ENCODE peak calls at places on chromosomes 7 and 10, in eight cellular contexts. One of them, this sample, is unnamed.

GRCh38 chr7:19061331-19061730 is 56.1 kb downstream of the TWIST1 start:
- DNase-seq in RKO: no peak
- DNase-seq in activated naive CD4-positive, alpha-beta T cell treated with anti-CD3 and anti-CD28 coated beads, Interleukin-2, amount 10 ng/mL, durations not matched to agents 7 days and 5 days: no peak
- DNase-seq in endothelial cell: no peak
- DNase-seq in stimulated activated naive CD4-positive, alpha-beta T cell: no peak
- DNase-seq in HFF-Myc: no peak
- DNase-seq in anterior cingulate cortex: no peak
- DNase-seq in BJ: no peak
- DNase-seq in this sample: no peak

GRCh38 chr7:138949421-138950088 is 31.6 kb downstream of the KIAA1549 start:
- DNase-seq in RKO: no peak
- DNase-seq in activated naive CD4-positive, alpha-beta T cell treated with anti-CD3 and anti-CD28 coated beads, Interleukin-2, amount 10 ng/mL, durations not matched to agents 7 days and 5 days: no peak
- DNase-seq in endothelial cell: no peak
- DNase-seq in stimulated activated naive CD4-positive, alpha-beta T cell: no peak
- DNase-seq in HFF-Myc: no peak
- DNase-seq in anterior cingulate cortex: no peak
- DNase-seq in BJ: no peak
- DNase-seq in this sample: no peak

GRCh38 chr7:69388462-69389137 is 209.7 kb upstream of the AUTS2 start:
- DNase-seq in RKO: no peak
- DNase-seq in activated naive CD4-positive, alpha-beta T cell treated with anti-CD3 and anti-CD28 coated beads, Interleukin-2, amount 10 ng/mL, durations not matched to agents 7 days and 5 days: no peak
- DNase-seq in endothelial cell: no peak
- DNase-seq in stimulated activated naive CD4-positive, alpha-beta T cell: no peak
- DNase-seq in HFF-Myc: no peak
- DNase-seq in anterior cingulate cortex: no peak
- DNase-seq in BJ: no peak
- DNase-seq in this sample: no peak

GRCh38 chr10:76001019-76001418 is 569.6 kb downstream of the LRMDA start:
- DNase-seq in RKO: no peak
- DNase-seq in activated naive CD4-positive, alpha-beta T cell treated with anti-CD3 and anti-CD28 coated beads, Interleukin-2, amount 10 ng/mL, durations not matched to agents 7 days and 5 days: no peak
- DNase-seq in endothelial cell: no peak
- DNase-seq in stimulated activated naive CD4-positive, alpha-beta T cell: no peak
- DNase-seq in HFF-Myc: no peak
- DNase-seq in anterior cingulate cortex: no peak
- DNase-seq in BJ: no peak
- DNase-seq in this sample: no peak

GRCh38 chr10:104589431-104589830 is 51.7 kb upstream of the SORCS3 start:
- DNase-seq in RKO: no peak
- DNase-seq in activated naive CD4-positive, alpha-beta T cell treated with anti-CD3 and anti-CD28 coated beads, Interleukin-2, amount 10 ng/mL, durations not matched to agents 7 days and 5 days: no peak
- DNase-seq in endothelial cell: no peak
- DNase-seq in stimulated activated naive CD4-positive, alpha-beta T cell: no peak
- DNase-seq in HFF-Myc: no peak
- DNase-seq in anterior cingulate cortex: no peak
- DNase-seq in BJ: no peak
- DNase-seq in this sample: no peak

GRCh38 chr10:52409928-52410327 is 95.8 kb downstream of the DKK1 start:
- DNase-seq in RKO: no peak
- DNase-seq in activated naive CD4-positive, alpha-beta T cell treated with anti-CD3 and anti-CD28 coated beads, Interleukin-2, amount 10 ng/mL, durations not matched to agents 7 days and 5 days: no peak
- DNase-seq in endothelial cell: no peak
- DNase-seq in stimulated activated naive CD4-positive, alpha-beta T cell: no peak
- DNase-seq in HFF-Myc: no peak
- DNase-seq in anterior cingulate cortex: no peak
- DNase-seq in BJ: no peak
- DNase-seq in this sample: no peak

GRCh38 chr10:24351883-24352778 is 143.2 kb downstream of the KIAA1217 start:
- DNase-seq in RKO: no peak
- DNase-seq in activated naive CD4-positive, alpha-beta T cell treated with anti-CD3 and anti-CD28 coated beads, Interleukin-2, amount 10 ng/mL, durations not matched to agents 7 days and 5 days: no peak
- DNase-seq in endothelial cell: no peak
- DNase-seq in stimulated activated naive CD4-positive, alpha-beta T cell: no peak
- DNase-seq in HFF-Myc: no peak
- DNase-seq in anterior cingulate cortex: no peak
- DNase-seq in BJ: no peak
- DNase-seq in this sample: no peak

GRCh38 chr7:1758859-1759521 is 88.9 kb downstream of the ELFN1 start:
- DNase-seq in RKO: no peak
- DNase-seq in activated naive CD4-positive, alpha-beta T cell treated with anti-CD3 and anti-CD28 coated beads, Interleukin-2, amount 10 ng/mL, durations not matched to agents 7 days and 5 days: no peak
- DNase-seq in endothelial cell: no peak
- DNase-seq in stimulated activated naive CD4-positive, alpha-beta T cell: no peak
- DNase-seq in HFF-Myc: no peak
- DNase-seq in anterior cingulate cortex: peak
- DNase-seq in BJ: no peak
- DNase-seq in this sample: no peak

GRCh38 chr10:17386616-17387075 is 67.7 kb downstream of the ST8SIA6 start:
- DNase-seq in RKO: no peak
- DNase-seq in activated naive CD4-positive, alpha-beta T cell treated with anti-CD3 and anti-CD28 coated beads, Interleukin-2, amount 10 ng/mL, durations not matched to agents 7 days and 5 days: no peak
- DNase-seq in endothelial cell: no peak
- DNase-seq in stimulated activated naive CD4-positive, alpha-beta T cell: no peak
- DNase-seq in HFF-Myc: no peak
- DNase-seq in anterior cingulate cortex: no peak
- DNase-seq in BJ: no peak
- DNase-seq in this sample: no peak

GRCh38 chr10:74337330-74338016 is 186.5 kb downstream of the ADK start:
- DNase-seq in RKO: no peak
- DNase-seq in activated naive CD4-positive, alpha-beta T cell treated with anti-CD3 and anti-CD28 coated beads, Interleukin-2, amount 10 ng/mL, durations not matched to agents 7 days and 5 days: no peak
- DNase-seq in endothelial cell: no peak
- DNase-seq in stimulated activated naive CD4-positive, alpha-beta T cell: no peak
- DNase-seq in HFF-Myc: no peak
- DNase-seq in anterior cingulate cortex: no peak
- DNase-seq in BJ: no peak
- DNase-seq in this sample: no peak

GRCh38 chr10:122307669-122308486 is 36.8 kb downstream of the BTBD16 start:
- DNase-seq in RKO: peak
- DNase-seq in activated naive CD4-positive, alpha-beta T cell treated with anti-CD3 and anti-CD28 coated beads, Interleukin-2, amount 10 ng/mL, durations not matched to agents 7 days and 5 days: no peak
- DNase-seq in endothelial cell: no peak
- DNase-seq in stimulated activated naive CD4-positive, alpha-beta T cell: no peak
- DNase-seq in HFF-Myc: peak
- DNase-seq in anterior cingulate cortex: no peak
- DNase-seq in BJ: peak
- DNase-seq in this sample: no peak

GRCh38 chr7:142873281-142873784 is 12.2 kb downstream of the TRPV6 start:
- DNase-seq in RKO: peak
- DNase-seq in activated naive CD4-positive, alpha-beta T cell treated with anti-CD3 and anti-CD28 coated beads, Interleukin-2, amount 10 ng/mL, durations not matched to agents 7 days and 5 days: peak
- DNase-seq in endothelial cell: peak
- DNase-seq in stimulated activated naive CD4-positive, alpha-beta T cell: no peak
- DNase-seq in HFF-Myc: no peak
- DNase-seq in anterior cingulate cortex: no peak
- DNase-seq in BJ: no peak
- DNase-seq in this sample: no peak

GRCh38 chr10:78306358-78306757 is 272.7 kb downstream of the RPS24 start:
- DNase-seq in RKO: no peak
- DNase-seq in activated naive CD4-positive, alpha-beta T cell treated with anti-CD3 and anti-CD28 coated beads, Interleukin-2, amount 10 ng/mL, durations not matched to agents 7 days and 5 days: no peak
- DNase-seq in endothelial cell: no peak
- DNase-seq in stimulated activated naive CD4-positive, alpha-beta T cell: no peak
- DNase-seq in HFF-Myc: no peak
- DNase-seq in anterior cingulate cortex: no peak
- DNase-seq in BJ: no peak
- DNase-seq in this sample: no peak

GRCh38 chr10:110827872-110828271 is 43.9 kb upstream of the PDCD4 start:
- DNase-seq in RKO: no peak
- DNase-seq in activated naive CD4-positive, alpha-beta T cell treated with anti-CD3 and anti-CD28 coated beads, Interleukin-2, amount 10 ng/mL, durations not matched to agents 7 days and 5 days: no peak
- DNase-seq in endothelial cell: no peak
- DNase-seq in stimulated activated naive CD4-positive, alpha-beta T cell: no peak
- DNase-seq in HFF-Myc: no peak
- DNase-seq in anterior cingulate cortex: no peak
- DNase-seq in BJ: no peak
- DNase-seq in this sample: no peak

GRCh38 chr10:84156768-84157167 is 16.8 kb upstream of the GPR15LG start:
- DNase-seq in RKO: peak
- DNase-seq in activated naive CD4-positive, alpha-beta T cell treated with anti-CD3 and anti-CD28 coated beads, Interleukin-2, amount 10 ng/mL, durations not matched to agents 7 days and 5 days: no peak
- DNase-seq in endothelial cell: no peak
- DNase-seq in stimulated activated naive CD4-positive, alpha-beta T cell: no peak
- DNase-seq in HFF-Myc: no peak
- DNase-seq in anterior cingulate cortex: no peak
- DNase-seq in BJ: no peak
- DNase-seq in this sample: no peak

GRCh38 chr10:43223056-43223455 is 43.8 kb downstream of the RASGEF1A start:
- DNase-seq in RKO: no peak
- DNase-seq in activated naive CD4-positive, alpha-beta T cell treated with anti-CD3 and anti-CD28 coated beads, Interleukin-2, amount 10 ng/mL, durations not matched to agents 7 days and 5 days: peak
- DNase-seq in endothelial cell: no peak
- DNase-seq in stimulated activated naive CD4-positive, alpha-beta T cell: no peak
- DNase-seq in HFF-Myc: no peak
- DNase-seq in anterior cingulate cortex: no peak
- DNase-seq in BJ: no peak
- DNase-seq in this sample: no peak

GRCh38 chr7:158613481-158613880 is 25.9 kb upstream of the PTPRN2 start:
- DNase-seq in RKO: peak
- DNase-seq in activated naive CD4-positive, alpha-beta T cell treated with anti-CD3 and anti-CD28 coated beads, Interleukin-2, amount 10 ng/mL, durations not matched to agents 7 days and 5 days: no peak
- DNase-seq in endothelial cell: no peak
- DNase-seq in stimulated activated naive CD4-positive, alpha-beta T cell: no peak
- DNase-seq in HFF-Myc: no peak
- DNase-seq in anterior cingulate cortex: no peak
- DNase-seq in BJ: no peak
- DNase-seq in this sample: no peak

GRCh38 chr7:15764986-15765385 is 78.5 kb upstream of the MEOX2 start:
- DNase-seq in RKO: no peak
- DNase-seq in activated naive CD4-positive, alpha-beta T cell treated with anti-CD3 and anti-CD28 coated beads, Interleukin-2, amount 10 ng/mL, durations not matched to agents 7 days and 5 days: no peak
- DNase-seq in endothelial cell: no peak
- DNase-seq in stimulated activated naive CD4-positive, alpha-beta T cell: no peak
- DNase-seq in HFF-Myc: no peak
- DNase-seq in anterior cingulate cortex: no peak
- DNase-seq in BJ: no peak
- DNase-seq in this sample: no peak

GRCh38 chr10:90162464-90162863 is 461.1 kb downstream of the KIF20B start:
- DNase-seq in RKO: no peak
- DNase-seq in activated naive CD4-positive, alpha-beta T cell treated with anti-CD3 and anti-CD28 coated beads, Interleukin-2, amount 10 ng/mL, durations not matched to agents 7 days and 5 days: no peak
- DNase-seq in endothelial cell: no peak
- DNase-seq in stimulated activated naive CD4-positive, alpha-beta T cell: no peak
- DNase-seq in HFF-Myc: peak
- DNase-seq in anterior cingulate cortex: no peak
- DNase-seq in BJ: peak
- DNase-seq in this sample: no peak

GRCh38 chr7:74174606-74175082 is 488 bp downstream of the EIF4H start:
- DNase-seq in RKO: peak
- DNase-seq in activated naive CD4-positive, alpha-beta T cell treated with anti-CD3 and anti-CD28 coated beads, Interleukin-2, amount 10 ng/mL, durations not matched to agents 7 days and 5 days: peak
- DNase-seq in endothelial cell: peak
- DNase-seq in stimulated activated naive CD4-positive, alpha-beta T cell: peak
- DNase-seq in HFF-Myc: no peak
- DNase-seq in anterior cingulate cortex: peak
- DNase-seq in BJ: no peak
- DNase-seq in this sample: no peak

GRCh38 chr10:29370612-29371092 is 81.8 kb downstream of the LYZL1 start:
- DNase-seq in RKO: no peak
- DNase-seq in activated naive CD4-positive, alpha-beta T cell treated with anti-CD3 and anti-CD28 coated beads, Interleukin-2, amount 10 ng/mL, durations not matched to agents 7 days and 5 days: no peak
- DNase-seq in endothelial cell: no peak
- DNase-seq in stimulated activated naive CD4-positive, alpha-beta T cell: no peak
- DNase-seq in HFF-Myc: no peak
- DNase-seq in anterior cingulate cortex: no peak
- DNase-seq in BJ: no peak
- DNase-seq in this sample: no peak

GRCh38 chr10:48722153-48722861 is 37.6 kb downstream of the WDFY4 start:
- DNase-seq in RKO: no peak
- DNase-seq in activated naive CD4-positive, alpha-beta T cell treated with anti-CD3 and anti-CD28 coated beads, Interleukin-2, amount 10 ng/mL, durations not matched to agents 7 days and 5 days: no peak
- DNase-seq in endothelial cell: no peak
- DNase-seq in stimulated activated naive CD4-positive, alpha-beta T cell: no peak
- DNase-seq in HFF-Myc: no peak
- DNase-seq in anterior cingulate cortex: no peak
- DNase-seq in BJ: no peak
- DNase-seq in this sample: no peak

GRCh38 chr7:45092931-45093235 is 4.1 kb upstream of the NACAD start:
- DNase-seq in RKO: no peak
- DNase-seq in activated naive CD4-positive, alpha-beta T cell treated with anti-CD3 and anti-CD28 coated beads, Interleukin-2, amount 10 ng/mL, durations not matched to agents 7 days and 5 days: no peak
- DNase-seq in endothelial cell: no peak
- DNase-seq in stimulated activated naive CD4-positive, alpha-beta T cell: no peak
- DNase-seq in HFF-Myc: no peak
- DNase-seq in anterior cingulate cortex: no peak
- DNase-seq in BJ: no peak
- DNase-seq in this sample: no peak

GRCh38 chr7:140489021-140489349 is 9.7 kb upstream of the MKRN1 start:
- DNase-seq in RKO: no peak
- DNase-seq in activated naive CD4-positive, alpha-beta T cell treated with anti-CD3 and anti-CD28 coated beads, Interleukin-2, amount 10 ng/mL, durations not matched to agents 7 days and 5 days: no peak
- DNase-seq in endothelial cell: no peak
- DNase-seq in stimulated activated naive CD4-positive, alpha-beta T cell: no peak
- DNase-seq in HFF-Myc: no peak
- DNase-seq in anterior cingulate cortex: no peak
- DNase-seq in BJ: no peak
- DNase-seq in this sample: no peak

GRCh38 chr10:113424304-113424721 is 128.5 kb upstream of the HABP2 start:
- DNase-seq in RKO: no peak
- DNase-seq in activated naive CD4-positive, alpha-beta T cell treated with anti-CD3 and anti-CD28 coated beads, Interleukin-2, amount 10 ng/mL, durations not matched to agents 7 days and 5 days: no peak
- DNase-seq in endothelial cell: no peak
- DNase-seq in stimulated activated naive CD4-positive, alpha-beta T cell: no peak
- DNase-seq in HFF-Myc: no peak
- DNase-seq in anterior cingulate cortex: no peak
- DNase-seq in BJ: no peak
- DNase-seq in this sample: no peak

GRCh38 chr7:128427289-128427891 is 17.6 kb upstream of the IMPDH1 start:
- DNase-seq in RKO: peak
- DNase-seq in activated naive CD4-positive, alpha-beta T cell treated with anti-CD3 and anti-CD28 coated beads, Interleukin-2, amount 10 ng/mL, durations not matched to agents 7 days and 5 days: peak
- DNase-seq in endothelial cell: peak
- DNase-seq in stimulated activated naive CD4-positive, alpha-beta T cell: no peak
- DNase-seq in HFF-Myc: peak
- DNase-seq in anterior cingulate cortex: no peak
- DNase-seq in BJ: no peak
- DNase-seq in this sample: peak

GRCh38 chr7:2157473-2158279 is 75.1 kb downstream of the MAD1L1 start:
- DNase-seq in RKO: no peak
- DNase-seq in activated naive CD4-positive, alpha-beta T cell treated with anti-CD3 and anti-CD28 coated beads, Interleukin-2, amount 10 ng/mL, durations not matched to agents 7 days and 5 days: no peak
- DNase-seq in endothelial cell: no peak
- DNase-seq in stimulated activated naive CD4-positive, alpha-beta T cell: no peak
- DNase-seq in HFF-Myc: peak
- DNase-seq in anterior cingulate cortex: peak
- DNase-seq in BJ: peak
- DNase-seq in this sample: peak

This sample was measured in hippocampal formation.